ENCODE peak calls at places on chromosomes 12 and 14, in seven cellular contexts. Z is iPS-NIHi11; J is activated naive CD8-positive, alpha-beta T cell treated with anti-CD3 and anti-CD28 coated beads, Interleukin-2, amount 10 ng/mL, durations not matched to agents 7 days and 5 days; P is NCI-H510A; O is T-cell; D is frontal cortex; H is stimulated activated CD8-positive, alpha-beta memory T cell treated with anti-CD3 and anti-CD28 coated beads, Interleukin-4, amount 100 ng/mL, for 4 hours. C is an unnamed sample.

GRCh38 chr14:50020184-50020583 is 96.2 kb downstream of the VCPKMT start:
- DNase-seq in Z (no peak), J (no peak), P (no peak), O (no peak), D (no peak), H (no peak), C (no peak)

GRCh38 chr12:95661360-95661759 is 110.1 kb upstream of the USP44 start:
- DNase-seq in Z (no peak), J (no peak), P (no peak), O (no peak), D (no peak), H (no peak), C (no peak)

GRCh38 chr12:78392918-78393317 is 471.7 kb upstream of the SYT1 start:
- DNase-seq in Z (no peak), J (no peak), P (no peak), O (no peak), D (no peak), H (no peak), C (no peak)

GRCh38 chr12:130185455-130186100 is 23.3 kb downstream of the FZD10 start:
- DNase-seq in Z (no peak), J (no peak), P (no peak), O (no peak), D (no peak), H (no peak), C (no peak)

GRCh38 chr14:100675664-100676063 is 51.0 kb upstream of the DLK1 start:
- DNase-seq in Z (no peak), J (no peak), P (no peak), O (no peak), D (no peak), H (no peak), C (no peak)

GRCh38 chr12:90546511-90546910 is 408.5 kb downstream of the CCER1 start:
- DNase-seq in Z (no peak), J (no peak), P (no peak), O (no peak), D (no peak), H (no peak), C (no peak)

GRCh38 chr14:51058382-51058781 is 36.5 kb downstream of the TRIM9 start:
- DNase-seq in Z (no peak), J (no peak), P (no peak), O (no peak), D (no peak), H (no peak), C (no peak)

GRCh38 chr12:132357623-132358186 is 28.3 kb upstream of the GALNT9 start:
- DNase-seq in Z (no peak), J (no peak), P (no peak), O (no peak), D (no peak), H (no peak), C (no peak)

GRCh38 chr12:47209014-47209413 is 129.3 kb upstream of the AMIGO2 start:
- DNase-seq in Z (no peak), J (no peak), P (no peak), O (no peak), D (no peak), H (no peak), C (no peak)

GRCh38 chr14:52609445-52610044 is 56.9 kb downstream of the GPR137C start:
- DNase-seq in Z (peak), J (no peak), P (no peak), O (no peak), D (no peak), H (no peak), C (no peak)

C was measured in cerebellar nuclear complex.